ENCODE peak calls at places on chromosomes 16 and 17, in four cellular contexts. One of them, this sample, is unnamed.

GRCh38 chr17:19508327-19508867 is 25.3 kb upstream of the SLC47A1 start:
- DNase-seq in HepG2: no peak
- DNase-seq in K562: peak; percentile 34
- DNase-seq in H1: no peak
- DNase-seq in this sample: no peak

GRCh38 chr17:75662511-75662910 is 4.4 kb downstream of the RECQL5 start:
- DNase-seq in HepG2: no peak
- DNase-seq in K562: no peak
- DNase-seq in H1: no peak
- DNase-seq in this sample: no peak

GRCh38 chr17:45584092-45585036 is 93.8 kb upstream of the PLEKHM1 start:
- DNase-seq in HepG2: peak; percentile 46
- DNase-seq in K562: peak; percentile 71
- DNase-seq in H1: no peak
- DNase-seq in this sample: peak; percentile 39

GRCh38 chr16:22402191-22402590 is 27.8 kb upstream of the CDR2 start:
- DNase-seq in HepG2: no peak
- DNase-seq in K562: no peak
- DNase-seq in H1: no peak
- DNase-seq in this sample: no peak

GRCh38 chr16:52558448-52558847 is 11.5 kb upstream of the TOX3 start:
- DNase-seq in HepG2: no peak
- DNase-seq in K562: no peak
- DNase-seq in H1: no peak
- DNase-seq in this sample: no peak

GRCh38 chr16:72740346-72740745 is 307.6 kb downstream of the ZFHX3 start:
- DNase-seq in HepG2: no peak
- DNase-seq in K562: no peak
- DNase-seq in H1: no peak
- DNase-seq in this sample: no peak

GRCh38 chr17:79835953-79836951 is 3.0 kb downstream of the CBX4 start:
- DNase-seq in HepG2: no peak
- DNase-seq in K562: peak; percentile 47
- DNase-seq in H1: peak; percentile 92
- DNase-seq in this sample: peak; percentile 42

GRCh38 chr17:17824119-17824779 is 12.5 kb downstream of the SREBF1 start:
- DNase-seq in HepG2: no peak
- DNase-seq in K562: no peak
- DNase-seq in H1: no peak
- DNase-seq in this sample: no peak

GRCh38 chr17:75048396-75048933 is 1.4 kb downstream of the KCTD2 start:
- DNase-seq in HepG2: no peak
- DNase-seq in K562: no peak
- DNase-seq in H1: no peak
- DNase-seq in this sample: no peak

GRCh38 chr17:49987681-49988441 is 7.2 kb downstream of the DLX3 start:
- DNase-seq in HepG2: no peak
- DNase-seq in K562: no peak
- DNase-seq in H1: no peak
- DNase-seq in this sample: no peak

GRCh38 chr16:27491894-27492587 is 57.7 kb downstream of the GTF3C1 start:
- DNase-seq in HepG2: no peak
- DNase-seq in K562: no peak
- DNase-seq in H1: no peak
- DNase-seq in this sample: no peak

GRCh38 chr17:44241104-44241503 is 21.6 kb upstream of the UBTF start:
- DNase-seq in HepG2: no peak
- DNase-seq in K562: no peak
- DNase-seq in H1: no peak
- DNase-seq in this sample: no peak

GRCh38 chr16:50067290-50067853 is 1.6 kb downstream of the HEATR3 start:
- DNase-seq in HepG2: peak; percentile 79
- DNase-seq in K562: no peak
- DNase-seq in H1: no peak
- DNase-seq in this sample: peak; percentile 22

GRCh38 chr17:62052765-62053338 is 12.2 kb downstream of the MED13 start:
- DNase-seq in HepG2: no peak
- DNase-seq in K562: no peak
- DNase-seq in H1: no peak
- DNase-seq in this sample: no peak

GRCh38 chr17:57423541-57423940 is 167.2 kb downstream of the MSI2 start:
- DNase-seq in HepG2: no peak
- DNase-seq in K562: no peak
- DNase-seq in H1: no peak
- DNase-seq in this sample: no peak

GRCh38 chr16:15532825-15533224 is 98.4 kb downstream of the BMERB1 start:
- DNase-seq in HepG2: no peak
- DNase-seq in K562: no peak
- DNase-seq in H1: no peak
- DNase-seq in this sample: no peak

GRCh38 chr17:38942641-38943040 is 17.2 kb downstream of the LASP1NB start:
- DNase-seq in HepG2: no peak
- DNase-seq in K562: no peak
- DNase-seq in H1: no peak
- DNase-seq in this sample: no peak
- H3K4me3 ChIP-seq in HepG2: no peak overlapping the region
- H3K4me3 ChIP-seq in K562: no peak overlapping the region
- H3K4me3 ChIP-seq in H1: no peak overlapping the region
- H3K4me3 ChIP-seq in this sample: no peak overlapping the region

GRCh38 chr16:8295436-8295835 is 294.9 kb downstream of the TMEM114 start:
- DNase-seq in HepG2: no peak
- DNase-seq in K562: no peak
- DNase-seq in H1: no peak
- DNase-seq in this sample: no peak
- TF ChIP-seq FOSL1 in HepG2: no peak
- TF ChIP-seq FOSL1 in K562: no peak
- TF ChIP-seq FOSL1 in H1: no peak
- TF ChIP-seq FOSL1 in this sample: no peak

GRCh38 chr16:11742041-11742535 is 569 bp downstream of the TXNDC11 start:
- DNase-seq in HepG2: peak; percentile 32
- DNase-seq in K562: peak; percentile 70
- DNase-seq in H1: no peak
- DNase-seq in this sample: no peak
- H3K4me3 ChIP-seq in HepG2: peak overlapping the region; percentile 97
- H3K4me3 ChIP-seq in K562: peak overlapping the region; percentile 91
- H3K4me3 ChIP-seq in H1: peak overlapping the region; percentile 74
- H3K4me3 ChIP-seq in this sample: peak overlapping the region; percentile 82

GRCh38 chr17:9922012-9922848 is 17.2 kb upstream of the RCVRN start:
- DNase-seq in HepG2: no peak
- DNase-seq in K562: no peak
- DNase-seq in H1: no peak
- DNase-seq in this sample: no peak
- TF ChIP-seq FOSL1 in HepG2: no peak
- TF ChIP-seq FOSL1 in K562: no peak
- TF ChIP-seq FOSL1 in H1: no peak
- TF ChIP-seq FOSL1 in this sample: no peak

This sample was measured in HCT116.